ENCODE peak calls at places on chromosomes 4 and X, in nine cellular contexts. T, U, I, L, Z, X, D, S and J are unnamed samples.

GRCh38 chr4:6953751-6954380 is 44.2 kb downstream of the TBC1D14 start:
- DNase-seq in T (peak; percentile 48), U (no peak), I (no peak), L (no peak), Z (peak; percentile 74), X (no peak), D (no peak), S (no peak), J (no peak)

GRCh38 chr4:128600410-128600809 is 209.1 kb upstream of the JADE1 start:
- DNase-seq in T (no peak), U (no peak), I (no peak), L (no peak), Z (no peak), X (no peak), D (no peak), S (no peak), J (no peak)

GRCh38 chr4:26069218-26069617 is 155.2 kb downstream of the SMIM20 start:
- DNase-seq in T (no peak), U (no peak), I (no peak), L (no peak), Z (peak; percentile 66), X (no peak), D (no peak), S (no peak), J (no peak)

GRCh38 chr4:56655627-56656345 is 25.3 kb downstream of the HOPX start:
- DNase-seq in T (no peak), U (peak; percentile 8), I (no peak), L (peak; percentile 36), Z (no peak), X (no peak), D (peak; percentile 16), S (peak; percentile 10), J (no peak)

GRCh38 chr4:41839945-41840854 is 91.7 kb upstream of the PHOX2B start:
- DNase-seq in T (no peak), U (no peak), I (no peak), L (no peak), Z (no peak), X (no peak), D (no peak), S (no peak), J (no peak)

GRCh38 chrX:42246814-42247213 is 323.5 kb upstream of the CASK start:
- DNase-seq in T (no peak), U (no peak), I (no peak), L (no peak), Z (peak; percentile 0), X (no peak), D (no peak), S (no peak), J (no peak)

GRCh38 chr4:79823148-79823763 is 249.8 kb downstream of the ANTXR2 start:
- DNase-seq in T (peak; percentile 9), U (no peak), I (no peak), L (no peak), Z (peak; percentile 30), X (no peak), D (no peak), S (peak; percentile 23), J (no peak)

GRCh38 chr4:140052050-140052449 is 101.9 kb downstream of the MAML3 start:
- DNase-seq in T (no peak), U (peak; percentile 24), I (peak; percentile 21), L (peak; percentile 43), Z (peak; percentile 56), X (no peak), D (no peak), S (peak; percentile 4), J (no peak)

GRCh38 chr4:140372607-140373327 is 679 bp upstream of the SCOC start:
- DNase-seq in T (no peak), U (no peak), I (peak; percentile 27), L (peak; percentile 18), Z (peak; percentile 21), X (peak; percentile 7), D (no peak), S (no peak), J (peak; percentile 9)